ENCODE peak calls at places on chromosome 3, in nine cellular contexts. I, L, G, X, J, U, P, N and W are unnamed samples.

GRCh38 chr3:181711325-181712135 is at the start of gene SOX2:
- DNase-seq in N (no peak), I (peak), X (peak), G (peak), J (no peak), P (peak), L (peak), U (peak), W (no peak)

GRCh38 chr3:66885326-66886000 is 112.6 kb upstream of the KBTBD8 start:
- DNase-seq in L (no peak), I (peak), P (no peak), U (no peak), G (peak), J (no peak), N (no peak), X (no peak), W (no peak)

GRCh38 chr3:147958754-147959153 is 549.6 kb downstream of the ZIC1 start:
- DNase-seq in I (no peak), N (no peak), L (no peak), J (no peak), X (no peak), G (no peak), U (no peak), P (no peak), W (no peak)

GRCh38 chr3:10995871-10996270 is 3.3 kb downstream of the SLC6A1 start:
- DNase-seq in J (no peak), X (no peak), P (no peak), G (no peak), L (no peak), U (no peak), I (no peak), N (no peak), W (no peak)

GRCh38 chr3:2992534-2992933 is 117.6 kb downstream of the IL5RA start:
- DNase-seq in X (no peak), G (no peak), P (no peak), L (no peak), J (no peak), I (no peak), U (no peak), N (no peak), W (no peak)

GRCh38 chr3:31934018-31934417 is 47.0 kb downstream of the OSBPL10 start:
- DNase-seq in X (no peak), L (no peak), G (no peak), P (no peak), N (no peak), U (no peak), I (peak), J (no peak), W (no peak)

GRCh38 chr3:169173231-169173630 is 490.3 kb downstream of the MECOM start:
- DNase-seq in I (peak), J (no peak), P (no peak), U (no peak), X (no peak), N (no peak), G (peak), L (no peak), W (no peak)

GRCh38 chr3:61060421-61060861 is 190.8 kb downstream of the FHIT start:
- DNase-seq in G (no peak), L (no peak), U (no peak), N (no peak), J (no peak), P (peak), I (no peak), X (no peak), W (no peak)

GRCh38 chr3:107947203-107947602 is 143.6 kb downstream of the CD47 start:
- DNase-seq in P (no peak), J (no peak), I (no peak), L (no peak), U (no peak), G (no peak), N (no peak), X (no peak), W (no peak)

GRCh38 chr3:49703443-49703927 is 14.1 kb downstream of the RNF123 start:
- DNase-seq in N (no peak), J (no peak), P (peak), U (peak), G (peak), X (peak), L (peak), I (peak), W (peak)

GRCh38 chr3:14127516-14128161 is 2.8 kb downstream of the TMEM43 start:
- DNase-seq in L (no peak), U (no peak), P (no peak), X (no peak), N (no peak), I (no peak), J (no peak), G (no peak), W (no peak)

GRCh38 chr3:177569823-177570657 is 372.8 kb upstream of the TBL1XR1 start:
- DNase-seq in P (no peak), J (no peak), L (no peak), I (no peak), U (no peak), N (no peak), G (no peak), X (no peak), W (no peak)

GRCh38 chr3:112424394-112424793 is 74.9 kb downstream of the BTLA start:
- DNase-seq in L (no peak), P (no peak), G (no peak), J (no peak), X (no peak), I (no peak), N (no peak), U (no peak), W (no peak)
- TF ChIP-seq REST in L (no peak), P (no peak), G (no peak), J (no peak), X (no peak), I (no peak), N (no peak), U (no peak), W (no peak)

DNA sequence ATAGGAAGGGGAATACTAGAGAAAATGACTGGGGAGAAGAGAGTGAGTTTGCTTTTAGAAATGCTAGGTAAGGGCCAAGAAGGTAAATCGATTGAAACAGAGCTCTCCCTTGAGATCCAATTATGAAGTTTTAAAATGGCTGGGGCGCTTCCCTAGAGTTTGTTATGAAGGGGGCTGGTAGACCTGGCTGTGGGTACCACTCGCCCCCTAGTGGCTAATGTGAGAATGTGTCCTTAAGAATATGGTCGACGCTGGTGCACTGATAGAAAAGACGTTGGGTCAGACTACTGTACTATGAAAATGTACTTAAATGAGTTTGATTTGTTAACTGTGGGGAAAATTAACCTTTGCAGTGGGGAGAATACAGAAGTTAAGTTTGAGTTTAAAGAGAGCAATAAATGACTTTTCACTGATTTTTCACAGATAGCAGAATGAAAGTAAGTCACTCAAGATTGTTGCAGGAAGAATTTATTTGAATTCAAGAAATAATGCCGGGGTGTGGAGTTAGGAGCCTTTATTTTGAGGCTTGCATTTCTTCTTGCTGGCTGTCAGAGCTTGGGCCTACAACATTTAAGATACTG is 9.2 kb downstream of the TMPRSS7 start:
- DNase-seq in J (peak), N (peak), U (peak), I (peak), L (peak), P (peak), X (peak), G (peak), W (peak)
- TF ChIP-seq REST in J (no peak), N (no peak), U (no peak), I (no peak), L (no peak), P (no peak), X (no peak), G (no peak), W (no peak)

GRCh38 chr3:127709320-127710060 is 36.7 kb downstream of the ABTB1 start:
- DNase-seq in X (no peak), I (no peak), L (no peak), P (no peak), U (no peak), N (no peak), G (no peak), J (no peak), W (no peak)
- TF ChIP-seq REST in X (no peak), I (no peak), L (no peak), P (no peak), U (no peak), N (no peak), G (no peak), J (no peak), W (no peak)

DNA sequence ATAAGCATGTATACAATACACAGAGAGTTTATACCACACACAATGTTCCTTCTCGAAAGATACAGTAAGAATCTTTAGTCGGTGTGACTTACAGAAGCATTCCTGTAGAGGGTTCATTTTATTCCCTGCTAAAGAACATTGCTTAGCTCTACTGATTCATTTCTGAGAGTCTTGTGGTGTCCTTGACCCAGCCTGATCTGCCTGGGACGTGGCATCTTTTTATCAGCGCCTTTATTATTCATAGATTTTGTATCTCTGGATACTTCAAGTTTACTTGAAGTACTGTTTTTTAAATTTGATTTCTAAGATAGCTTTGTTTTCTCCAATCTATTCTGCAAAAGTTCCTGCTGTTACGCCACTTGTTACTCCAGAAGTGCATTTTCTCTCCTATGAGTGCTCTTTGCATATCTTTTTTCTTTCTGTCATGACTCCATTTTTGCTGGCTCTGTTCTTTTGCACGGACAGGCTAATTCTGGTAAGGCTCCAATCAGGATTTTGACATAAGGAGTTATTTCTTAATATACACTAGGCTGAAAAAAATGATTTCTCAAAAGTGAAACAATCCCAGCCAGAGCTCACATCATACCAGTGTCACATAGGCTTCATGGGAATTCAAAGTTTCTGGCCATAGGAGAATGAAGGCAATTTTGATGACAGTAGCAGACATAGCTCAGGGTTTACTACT is 114.5 kb upstream of the TNIK start:
- DNase-seq in I (no peak), U (no peak), X (no peak), G (no peak), N (no peak), P (no peak), J (no peak), L (no peak), W (no peak)
- TF ChIP-seq REST in I (no peak), U (no peak), X (no peak), G (no peak), N (no peak), P (no peak), J (no peak), L (no peak), W (no peak)

GRCh38 chr3:70851066-70851465 is 538.6 kb upstream of the MDFIC2 start:
- DNase-seq in X (no peak), N (no peak), P (no peak), L (no peak), I (no peak), G (no peak), J (no peak), U (no peak), W (no peak)
- TF ChIP-seq REST in X (no peak), N (no peak), P (no peak), L (no peak), I (no peak), G (no peak), J (no peak), U (no peak), W (no peak)

GRCh38 chr3:155912574-155913190 is 42.2 kb downstream of the GMPS start:
- DNase-seq in I (no peak), X (no peak), L (no peak), G (no peak), P (no peak), N (no peak), J (no peak), U (no peak), W (no peak)
- TF ChIP-seq REST in I (no peak), X (no peak), L (no peak), G (no peak), P (no peak), N (no peak), J (no peak), U (no peak), W (no peak)

DNA sequence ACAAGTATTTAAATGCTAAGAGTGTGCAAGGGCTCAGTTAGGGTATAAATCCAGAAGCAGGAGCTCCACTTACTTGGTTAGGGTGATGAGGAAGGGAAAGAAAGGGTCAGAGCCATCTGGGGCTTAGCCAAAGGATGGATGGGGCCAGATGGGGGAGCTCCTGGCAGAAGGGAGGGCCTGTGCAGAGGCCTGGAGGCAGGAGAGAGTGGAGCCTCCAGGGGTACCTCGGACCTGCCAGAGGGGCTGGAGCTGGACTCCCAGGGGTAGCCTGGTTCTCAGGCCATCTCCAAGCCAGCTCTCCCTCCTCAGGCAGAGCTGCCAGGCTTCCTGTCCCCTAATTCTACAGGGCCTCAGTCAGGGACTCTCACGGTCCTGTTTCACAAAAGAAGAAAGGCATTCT is 506.3 kb downstream of the SHQ1 start:
- DNase-seq in L (no peak), J (no peak), N (no peak), P (no peak), G (no peak), U (no peak), X (no peak), I (no peak), W (no peak)
- TF ChIP-seq REST in L (no peak), J (no peak), N (no peak), P (no peak), G (no peak), U (no peak), X (no peak), I (no peak), W (no peak)